ENCODE peak calls at places on chromosomes 13 and 19, in ten cellular contexts. V is thoracic aorta; B is ascending aorta; Z is breast epithelium; H is vagina; T is left ventricle myocardium inferior; F is CD4-positive, alpha-beta memory T cell; N is neural progenitor cell; U is neuronal stem cell; S is GM23338. X is an unnamed sample.

GRCh38 chr19:44677019-44677809 is 5.9 kb downstream of the CEACAM19 start:
- DNase-seq in V (no peak), B (no peak), Z (no peak), H (no peak), T (no peak), F (no peak), N (peak), U (no peak), S (peak), X (no peak)

GRCh38 chr19:38912600-38913514 is 871 bp upstream of the CCER2 start:
- DNase-seq in V (no peak), B (no peak), Z (no peak), H (no peak), T (no peak), F (peak), N (no peak), U (no peak), S (no peak), X (no peak)

GRCh38 chr13:103537616-103538015 is 471.4 kb upstream of the SLC10A2 start:
- DNase-seq in V (no peak), B (no peak), Z (no peak), H (no peak), T (no peak), F (no peak), N (no peak), U (no peak), S (no peak), X (no peak)

GRCh38 chr19:42553292-42554045 is 25.2 kb upstream of the CEACAM1 start:
- DNase-seq in V (no peak), B (no peak), Z (no peak), H (no peak), T (peak), F (no peak), N (no peak), U (no peak), S (no peak), X (no peak)

GRCh38 chr19:40283414-40284250 is 1.5 kb downstream of the AKT2 start:
- DNase-seq in V (no peak), B (no peak), Z (no peak), H (no peak), T (no peak), F (no peak), N (no peak), U (no peak), S (no peak), X (no peak)

GRCh38 chr19:43957891-43958290 is 6.9 kb downstream of the ZNF221 start:
- DNase-seq in V (no peak), B (no peak), Z (no peak), H (no peak), T (no peak), F (no peak), N (no peak), U (no peak), S (no peak), X (no peak)

GRCh38 chr19:28614634-28615545 is 598.1 kb downstream of the UQCRFS1 start:
- DNase-seq in V (no peak), B (no peak), Z (no peak), H (no peak), T (no peak), F (no peak), N (no peak), U (no peak), S (no peak), X (no peak)

GRCh38 chr19:18586311-18586710 is 2.3 kb upstream of the REX1BD start:
- DNase-seq in V (no peak), B (no peak), Z (no peak), H (no peak), T (no peak), F (no peak), N (no peak), U (no peak), S (no peak), X (no peak)

GRCh38 chr13:24693862-24694471 is 13.8 kb downstream of the ATP12A start:
- DNase-seq in V (no peak), B (no peak), Z (no peak), H (no peak), T (no peak), F (peak), N (peak), U (peak), S (peak), X (no peak)

GRCh38 chr19:17865364-17866311 is 5.9 kb downstream of the RPL18A start:
- DNase-seq in V (no peak), B (no peak), Z (no peak), H (no peak), T (no peak), F (no peak), N (no peak), U (no peak), S (peak), X (no peak)

GRCh38 chr13:52925221-52925620 is 76.8 kb upstream of the PCDH8 start:
- DNase-seq in V (no peak), B (no peak), Z (peak), H (no peak), T (peak), F (no peak), N (no peak), U (no peak), S (no peak), X (no peak)

GRCh38 chr13:27744861-27745260 is 47.4 kb upstream of the GSX1 start:
- DNase-seq in V (no peak), B (no peak), Z (no peak), H (no peak), T (no peak), F (no peak), N (peak), U (peak), S (peak), X (no peak)

GRCh38 chr19:53951436-53951835 is 11.3 kb upstream of the CACNG8 start:
- DNase-seq in V (no peak), B (no peak), Z (no peak), H (no peak), T (no peak), F (no peak), N (no peak), U (no peak), S (peak), X (no peak)

GRCh38 chr13:30044932-30045331 is 194.5 kb upstream of the UBL3 start:
- DNase-seq in V (no peak), B (no peak), Z (no peak), H (no peak), T (no peak), F (no peak), N (no peak), U (no peak), S (no peak), X (no peak)

GRCh38 chr13:30049692-30050091 is 199.3 kb upstream of the UBL3 start:
- DNase-seq in V (no peak), B (no peak), Z (peak), H (no peak), T (no peak), F (no peak), N (no peak), U (no peak), S (no peak), X (no peak)

GRCh38 chr13:30045916-30046704 is 195.7 kb upstream of the UBL3 start:
- DNase-seq in V (no peak), B (no peak), Z (no peak), H (no peak), T (no peak), F (no peak), N (no peak), U (no peak), S (no peak), X (no peak)

GRCh38 chr13:30043631-30043925 is 193.2 kb upstream of the UBL3 start:
- DNase-seq in V (no peak), B (no peak), Z (no peak), H (no peak), T (no peak), F (no peak), N (no peak), U (no peak), S (no peak), X (no peak)

GRCh38 chr13:30047154-30047874 is 196.9 kb upstream of the UBL3 start:
- DNase-seq in V (no peak), B (no peak), Z (no peak), H (no peak), T (no peak), F (no peak), N (no peak), U (no peak), S (no peak), X (no peak)
- H3K27ac ChIP-seq in V (no peak), B (no peak), Z (no peak), H (no peak), T (no peak), F (no peak), N (no peak), U (no peak), S (no peak), X (no peak)

GRCh38 chr13:98486412-98486811 is 90.5 kb downstream of the STK24 start:
- DNase-seq in V (no peak), B (no peak), Z (no peak), H (no peak), T (no peak), F (no peak), N (no peak), U (no peak), S (no peak), X (no peak)

GRCh38 chr13:98483636-98484288 is 93.1 kb downstream of the STK24 start:
- DNase-seq in V (no peak), B (no peak), Z (no peak), H (no peak), T (no peak), F (no peak), N (no peak), U (no peak), S (no peak), X (no peak)

GRCh38 chr13:98484289-98485219 is 92.4 kb downstream of the STK24 start:
- DNase-seq in V (peak), B (peak), Z (peak), H (peak), T (peak), F (peak), N (peak), U (peak), S (peak), X (no peak)

GRCh38 chr13:98487016-98487415 is 89.9 kb downstream of the STK24 start:
- DNase-seq in V (no peak), B (no peak), Z (no peak), H (no peak), T (no peak), F (no peak), N (no peak), U (no peak), S (no peak), X (no peak)

GRCh38 chr13:98485561-98485960 is 91.3 kb downstream of the STK24 start:
- DNase-seq in V (no peak), B (no peak), Z (no peak), H (no peak), T (no peak), F (no peak), N (no peak), U (no peak), S (no peak), X (no peak)
- H3K27ac ChIP-seq in V (peak), B (peak), Z (peak), H (peak), T (peak), F (peak), N (peak), U (no peak), S (peak), X (no peak)

DNA sequence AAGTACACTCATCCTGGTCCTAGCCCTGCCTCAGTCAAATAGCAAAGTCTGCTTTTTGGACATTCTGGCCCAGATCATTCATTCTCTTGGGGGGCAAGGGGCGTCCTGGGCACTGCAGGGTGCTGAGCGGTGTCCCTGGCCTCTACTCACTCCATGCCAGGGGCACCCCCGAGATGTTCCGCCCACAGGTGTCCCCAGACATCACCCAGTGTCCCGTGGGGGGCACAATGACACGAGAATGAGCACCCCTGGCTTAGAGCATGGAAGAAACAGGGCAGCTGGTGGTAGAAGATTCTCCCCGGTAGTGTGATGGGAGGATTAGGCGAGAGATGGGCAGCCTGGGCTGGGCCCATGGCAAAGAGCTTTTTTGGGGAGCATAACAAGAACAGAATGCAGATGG is 5.3 kb upstream of the TLE5 start:
- DNase-seq in V (no peak), B (no peak), Z (no peak), H (no peak), T (no peak), F (no peak), N (no peak), U (no peak), S (no peak), X (no peak)
- H3K27ac ChIP-seq in V (no peak), B (no peak), Z (no peak), H (no peak), T (no peak), F (no peak), N (no peak), U (no peak), S (no peak), X (no peak)

GRCh38 chr19:55985254-55985653 is 1.3 kb upstream of the NLRP5 start:
- DNase-seq in V (no peak), B (no peak), Z (no peak), H (no peak), T (no peak), F (no peak), N (no peak), U (no peak), S (no peak), X (no peak)
- H3K27ac ChIP-seq in V (no peak), B (no peak), Z (no peak), H (no peak), T (no peak), F (no peak), N (no peak), U (no peak), S (no peak), X (no peak)

DNA sequence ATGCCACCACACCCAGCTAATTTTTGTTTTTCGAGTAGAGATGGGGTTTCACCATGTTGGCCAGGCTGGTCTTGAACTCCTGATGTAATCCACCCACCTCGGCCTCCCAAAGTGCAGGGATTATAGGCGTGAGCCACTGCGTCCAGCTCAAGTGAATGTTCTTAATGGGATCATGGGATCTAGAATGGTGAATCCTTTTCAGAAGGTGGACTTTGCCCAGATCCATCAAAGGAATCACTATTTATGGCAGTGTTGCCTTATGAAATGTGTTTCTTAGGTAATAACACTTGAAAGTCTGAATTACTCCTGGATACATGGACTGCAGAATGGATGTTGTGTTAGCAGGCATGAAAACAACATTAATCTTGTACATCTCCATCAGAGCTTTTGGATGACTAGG is 20.3 kb downstream of the ARHGAP35 start:
- DNase-seq in V (no peak), B (no peak), Z (no peak), H (no peak), T (no peak), F (no peak), N (no peak), U (no peak), S (no peak), X (no peak)
- H3K27ac ChIP-seq in V (no peak), B (no peak), Z (no peak), H (no peak), T (no peak), F (no peak), N (no peak), U (no peak), S (no peak), X (no peak)

GRCh38 chr19:34589730-34590129 is 87.2 kb downstream of the SCGB2B2 start:
- DNase-seq in V (no peak), B (no peak), Z (no peak), H (no peak), T (no peak), F (no peak), N (no peak), U (no peak), S (no peak), X (no peak)
- H3K27ac ChIP-seq in V (no peak), B (no peak), Z (no peak), H (no peak), T (no peak), F (no peak), N (no peak), U (no peak), S (no peak), X (no peak)

DNA sequence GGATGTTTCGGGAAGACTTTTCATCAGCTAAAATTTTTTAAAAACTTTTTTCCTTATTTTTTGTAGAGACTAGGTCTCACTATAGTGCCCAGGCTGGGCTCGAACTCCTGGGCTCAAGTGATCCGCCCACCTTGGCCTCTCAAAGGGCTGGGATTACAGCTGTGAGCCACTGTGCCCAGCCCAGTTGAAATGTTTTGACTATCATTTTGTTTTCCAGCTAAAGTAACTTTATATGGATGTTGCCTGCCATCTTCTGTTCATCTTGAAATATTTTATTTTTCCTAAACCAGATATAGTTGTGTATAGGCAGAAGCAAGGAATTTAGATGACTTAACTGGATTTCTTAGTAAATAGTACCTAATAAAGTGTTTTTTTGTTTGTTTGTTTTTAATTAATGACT is 7.0 kb downstream of the CAB39L start:
- DNase-seq in V (no peak), B (peak), Z (no peak), H (no peak), T (peak), F (no peak), N (no peak), U (no peak), S (no peak), X (no peak)
- H3K27ac ChIP-seq in V (peak), B (peak), Z (no peak), H (peak), T (peak), F (no peak), N (no peak), U (no peak), S (no peak), X (no peak)

GRCh38 chr19:8250596-8250995 is 41.4 kb downstream of the CERS4 start:
- DNase-seq in V (no peak), B (no peak), Z (no peak), H (no peak), T (no peak), F (no peak), N (no peak), U (no peak), S (no peak), X (no peak)
- H3K27ac ChIP-seq in V (no peak), B (no peak), Z (peak), H (peak), T (peak), F (no peak), N (no peak), U (no peak), S (no peak), X (peak)

GRCh38 chr19:57803265-57803593 is 11.5 kb downstream of the ZNF552 start:
- DNase-seq in V (no peak), B (no peak), Z (no peak), H (no peak), T (no peak), F (no peak), N (no peak), U (no peak), S (peak), X (no peak)
- H3K27ac ChIP-seq in V (peak), B (peak), Z (no peak), H (peak), T (peak), F (no peak), N (peak), U (peak), S (peak), X (no peak)

GRCh38 chr19:32969549-32969948 is 2.2 kb downstream of the CEP89 start:
- DNase-seq in V (no peak), B (no peak), Z (no peak), H (no peak), T (no peak), F (no peak), N (no peak), U (no peak), S (no peak), X (no peak)
- H3K27ac ChIP-seq in V (no peak), B (no peak), Z (no peak), H (no peak), T (no peak), F (no peak), N (no peak), U (no peak), S (no peak), X (no peak)